ENCODE peak calls at places on chromosomes 4 and X, in nine cellular contexts. X, P, Q, J, S, O, H, C and V are unnamed samples.

GRCh38 chr4:4284827-4285618 is 4.9 kb downstream of the LYAR start:
- DNase-seq in X (no peak), P (no peak), Q (no peak), J (no peak), S (no peak), O (no peak), H (no peak), C (no peak), V (no peak)

GRCh38 chr4:152149734-152150133 is 386.2 kb downstream of the FBXW7 start:
- DNase-seq in X (no peak), P (no peak), Q (no peak), J (no peak), S (no peak), O (no peak), H (no peak), C (no peak), V (no peak)

GRCh38 chrX:110003167-110004156 is 548 bp downstream of the TMEM164 start:
- DNase-seq in X (peak; percentile 53), P (no peak), Q (peak; percentile 21), J (peak; percentile 27), S (peak; percentile 21), O (peak; percentile 69), H (peak; percentile 9), C (peak; percentile 65), V (peak; percentile 21)

GRCh38 chr4:709348-709747 is 3.7 kb downstream of the PCGF3 start:
- DNase-seq in X (no peak), P (no peak), Q (no peak), J (no peak), S (no peak), O (no peak), H (no peak), C (no peak), V (no peak)

GRCh38 chr4:16532240-16532990 is 306.1 kb upstream of the TAPT1 start:
- DNase-seq in X (no peak), P (no peak), Q (no peak), J (no peak), S (peak; percentile 65), O (no peak), H (no peak), C (no peak), V (no peak)

GRCh38 chrX:119655125-119655524 is 37.8 kb downstream of the SEPTIN6 start:
- DNase-seq in X (no peak), P (peak; percentile 12), Q (peak; percentile 54), J (peak; percentile 74), S (peak; percentile 46), O (no peak), H (peak; percentile 22), C (no peak), V (no peak)

GRCh38 chrX:2412131-2412530 is 88.6 kb downstream of the DHRSX start:
- DNase-seq in X (no peak), P (no peak), Q (no peak), J (no peak), S (no peak), O (no peak), H (no peak), C (no peak), V (no peak)

GRCh38 chrX:98194036-98194435 is 1310.3 kb downstream of the RPA4 start:
- DNase-seq in X (no peak), P (no peak), Q (no peak), J (no peak), S (no peak), O (no peak), H (no peak), C (no peak), V (no peak)

GRCh38 chrX:103376979-103377324 is 614 bp downstream of the BEX3 start:
- DNase-seq in X (peak; percentile 81), P (no peak), Q (no peak), J (no peak), S (peak; percentile 18), O (peak; percentile 54), H (no peak), C (no peak), V (no peak)

GRCh38 chrX:110407910-110408545 is 49.4 kb downstream of the RTL9 start:
- DNase-seq in X (peak; percentile 82), P (no peak), Q (peak; percentile 55), J (no peak), S (peak; percentile 62), O (no peak), H (no peak), C (no peak), V (peak; percentile 17)

GRCh38 chr4:80007745-80008149 is 65.3 kb downstream of the ANTXR2 start:
- DNase-seq in X (no peak), P (no peak), Q (no peak), J (no peak), S (no peak), O (no peak), H (no peak), C (no peak), V (peak; percentile 45)

GRCh38 chrX:57595381-57595811 is 3.6 kb downstream of the ZXDB start:
- DNase-seq in X (no peak), P (no peak), Q (no peak), J (no peak), S (peak; percentile 58), O (no peak), H (no peak), C (peak; percentile 69), V (no peak)

GRCh38 chrX:22320236-22320635 is 47.5 kb downstream of the CBLL2 start:
- DNase-seq in X (no peak), P (no peak), Q (no peak), J (no peak), S (no peak), O (no peak), H (no peak), C (no peak), V (no peak)

GRCh38 chrX:24259544-24260240 is 54.2 kb downstream of the SUPT20HL2 start:
- DNase-seq in X (peak; percentile 69), P (no peak), Q (peak; percentile 14), J (no peak), S (peak; percentile 52), O (no peak), H (no peak), C (peak; percentile 74), V (no peak)

GRCh38 chrX:107823456-107823855 is 2.2 kb upstream of the MID2 start:
- DNase-seq in X (no peak), P (no peak), Q (no peak), J (no peak), S (no peak), O (no peak), H (no peak), C (no peak), V (no peak)

GRCh38 chrX:140362861-140363260 is 142.0 kb downstream of the SOX3 start:
- DNase-seq in X (no peak), P (no peak), Q (no peak), J (no peak), S (no peak), O (no peak), H (no peak), C (no peak), V (no peak)

DNA sequence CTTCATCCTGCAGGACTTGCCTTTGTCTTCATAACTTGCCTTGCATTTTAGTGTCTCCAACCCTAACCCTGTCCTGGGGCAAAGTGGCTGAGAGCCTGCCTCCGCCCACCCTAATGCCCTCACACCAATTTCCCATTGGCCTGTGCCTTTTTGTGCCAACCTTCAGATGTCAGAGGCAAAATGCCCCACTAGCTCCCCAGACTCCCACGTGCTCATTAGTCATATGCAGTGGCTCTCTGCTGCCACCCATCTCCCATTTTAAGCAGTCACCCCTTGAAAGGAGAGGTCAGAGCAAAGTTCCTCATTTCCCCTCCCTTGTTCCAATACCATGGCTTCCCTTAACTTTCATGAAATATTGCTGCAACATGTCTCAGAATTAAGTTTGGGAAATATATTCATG is 74.8 kb upstream of the PASD1 start:
- DNase-seq in X (peak; percentile 64), P (no peak), Q (peak; percentile 30), J (no peak), S (no peak), O (no peak), H (no peak), C (no peak), V (no peak)
- TF ChIP-seq CTCF in X (peak; percentile 72), P (no peak), Q (peak; percentile 55), J (no peak), S (no peak), O (no peak), H (peak; percentile 12), C (no peak), V (peak; percentile 60)

GRCh38 chrX:131066237-131066636 is 8.1 kb downstream of the ARHGAP36 start:
- DNase-seq in X (peak; percentile 45), P (no peak), Q (no peak), J (no peak), S (no peak), O (no peak), H (no peak), C (no peak), V (no peak)
- H3K27me3 ChIP-seq in X (peaks cover 33% of the 10 kb centered on the region), P (no peaks in the 10 kb centered on the region), Q (no peaks in the 10 kb centered on the region), J (peaks cover 30% of the 10 kb centered on the region), S (no peaks in the 10 kb centered on the region), O (peaks cover 15% of the 10 kb centered on the region), H (peaks cover 7% of the 10 kb centered on the region), C (no peaks in the 10 kb centered on the region), V (no peaks in the 10 kb centered on the region)

GRCh38 chr4:102819588-102820365 is 7.6 kb downstream of the UBE2D3 start:
- DNase-seq in X (no peak), P (no peak), Q (no peak), J (no peak), S (no peak), O (no peak), H (no peak), C (no peak), V (no peak)

GRCh38 chr4:102815981-102816380 is 11.4 kb downstream of the UBE2D3 start:
- DNase-seq in X (no peak), P (no peak), Q (no peak), J (no peak), S (no peak), O (no peak), H (no peak), C (no peak), V (no peak)

GRCh38 chr4:102817613-102818268 is 9.6 kb downstream of the UBE2D3 start:
- DNase-seq in X (no peak), P (no peak), Q (no peak), J (no peak), S (no peak), O (no peak), H (no peak), C (no peak), V (no peak)

DNA sequence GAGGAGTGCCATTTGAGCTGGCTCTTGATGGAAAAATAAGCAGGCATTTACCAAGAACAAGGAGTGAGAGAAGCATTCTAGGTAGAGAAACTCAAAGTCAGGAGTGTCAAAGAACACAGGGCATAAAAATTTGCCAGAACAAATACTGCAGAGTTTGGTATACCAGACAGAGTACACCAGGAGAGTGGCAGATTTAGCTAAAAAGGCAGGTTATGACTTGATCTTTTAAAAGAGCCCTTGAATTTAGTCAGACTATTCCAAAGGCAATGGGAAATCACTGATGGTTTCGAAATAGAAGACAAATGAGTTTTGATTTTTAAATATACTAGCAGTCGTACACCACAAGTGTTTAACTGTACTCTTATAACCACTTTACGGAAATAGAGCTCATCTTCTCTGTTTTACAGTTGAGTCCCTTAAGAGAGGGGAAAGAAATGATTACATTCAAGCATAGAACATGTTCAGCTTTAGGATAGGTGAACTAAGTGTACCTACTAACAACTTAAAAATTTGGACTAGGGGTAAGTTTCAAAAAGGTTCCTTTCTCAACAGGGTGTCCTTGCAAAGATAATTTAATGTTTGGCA is 10.2 kb downstream of the UBE2D3 start:
- DNase-seq in X (no peak), P (no peak), Q (no peak), J (no peak), S (no peak), O (no peak), H (no peak), C (no peak), V (no peak)
- H3K36me3 ChIP-seq in X (peaks cover 66% of the 10 kb centered on the region), P (no peaks in the 10 kb centered on the region), Q (peaks cover 87% of the 10 kb centered on the region), J (peaks cover 58% of the 10 kb centered on the region), S (no peaks in the 10 kb centered on the region), O (peaks cover 13% of the 10 kb centered on the region), H (peaks cover 40% of the 10 kb centered on the region), C (no peaks in the 10 kb centered on the region), V (peaks cover 1% of the 10 kb centered on the region)

GRCh38 chrX:93874554-93874953 is 200.5 kb downstream of the FAM133A start:
- DNase-seq in X (peak; percentile 68), P (no peak), Q (peak; percentile 3), J (no peak), S (no peak), O (no peak), H (no peak), C (no peak), V (no peak)
- TF ChIP-seq CTCF in X (peak; percentile 89), P (no peak), Q (no peak), J (no peak), S (no peak), O (no peak), H (peak; percentile 22), C (no peak), V (peak; percentile 38)